ENCODE peak calls at places on chromosomes 6 and 20, in four cellular contexts. V, I, Q and G are unnamed samples.

GRCh38 chr20:10610266-10610665 is 63.5 kb downstream of the JAG1 start:
- DNase-seq in I (no peak), Q (no peak), V (no peak), G (no peak)

GRCh38 chr6:209432-210103 is 82.7 kb upstream of the DUSP22 start:
- DNase-seq in V (no peak), I (no peak), Q (no peak), G (no peak)

GRCh38 chr20:24478584-24478983 is 9.2 kb downstream of the SYNDIG1 start:
- DNase-seq in Q (no peak), I (no peak), V (no peak), G (no peak)

GRCh38 chr6:137870744-137871247 is 3.7 kb downstream of the TNFAIP3 start:
- DNase-seq in Q (no peak), I (no peak), V (no peak), G (no peak)

GRCh38 chr20:20248620-20249200 is 119.2 kb upstream of the INSM1 start:
- DNase-seq in I (no peak), Q (no peak), V (no peak), G (no peak)

GRCh38 chr6:35426074-35426473 is 26.1 kb upstream of the FANCE start:
- DNase-seq in V (no peak), I (no peak), Q (no peak), G (no peak)

GRCh38 chr6:35152067-35152707 is 11.0 kb upstream of the TCP11 start:
- DNase-seq in I (no peak), Q (no peak), V (no peak), G (no peak)

GRCh38 chr6:3457710-3458605 is 1.1 kb upstream of the SLC22A23 start:
- DNase-seq in V (no peak), Q (no peak), I (peak), G (no peak)

GRCh38 chr20:62736407-62737071 is 27.9 kb downstream of the NTSR1 start:
- DNase-seq in V (no peak), Q (no peak), I (no peak), G (no peak)

GRCh38 chr6:154261688-154262397 is 94.8 kb downstream of the IPCEF1 start:
- DNase-seq in V (no peak), I (no peak), Q (no peak), G (no peak)

GRCh38 chr6:141169419-141169818 is 963.3 kb upstream of the GJE1 start:
- DNase-seq in V (peak), Q (peak), I (no peak), G (peak)

GRCh38 chr20:5559937-5560336 is 190.3 kb upstream of the SHLD1 start:
- DNase-seq in Q (no peak), I (no peak), V (no peak), G (no peak)

GRCh38 chr6:131173680-131174079 is 38.4 kb downstream of the AKAP7 start:
- DNase-seq in Q (peak), V (no peak), I (no peak), G (no peak)

GRCh38 chr6:17226766-17227338 is 54.3 kb upstream of the RBM24 start:
- DNase-seq in I (no peak), Q (no peak), V (no peak), G (no peak)

GRCh38 chr6:76441850-76442249 is 369.4 kb upstream of the IMPG1 start:
- DNase-seq in Q (no peak), I (no peak), V (no peak), G (no peak)

GRCh38 chr6:25601797-25602679 is 50.0 kb upstream of the SCGN start:
- DNase-seq in Q (peak), I (peak), V (peak), G (no peak)

GRCh38 chr6:35647400-35647799 is 41.3 kb downstream of the FKBP5 start:
- DNase-seq in Q (no peak), V (no peak), I (no peak), G (no peak)